ENCODE peak calls at places on chromosomes 12 and 14, in six cellular contexts. W, J, I, M, K and T are unnamed samples.

GRCh38 chr12:46702581-46703344 is 123.0 kb downstream of the SLC38A4 start:
- DNase-seq in K (no peak), I (peak; percentile 29), W (peak; percentile 38), M (no peak), J (no peak), T (no peak)

GRCh38 chr12:78866518-78866917 is 1.9 kb downstream of the SYT1 start:
- DNase-seq in K (no peak), M (no peak), W (no peak), J (no peak), I (no peak), T (no peak)

GRCh38 chr12:127650626-127651025 is 616.3 kb upstream of the TMEM132C start:
- DNase-seq in J (no peak), M (no peak), K (peak; percentile 67), W (peak; percentile 58), I (no peak), T (no peak)

GRCh38 chr12:122641976-122642375 is 61.2 kb downstream of the HCAR2 start:
- DNase-seq in W (peak; percentile 58), J (no peak), M (no peak), I (no peak), K (peak; percentile 69), T (no peak)

GRCh38 chr14:103260629-103261124 is 73.4 kb upstream of the EIF5 start:
- DNase-seq in I (no peak), K (peak; percentile 89), M (peak; percentile 42), W (peak; percentile 63), J (no peak), T (no peak)

GRCh38 chr12:86838264-86838663 is 582.1 kb upstream of the MGAT4C start:
- DNase-seq in M (no peak), J (no peak), I (no peak), K (no peak), W (no peak), T (no peak)

GRCh38 chr14:69711065-69711464 is 55.9 kb upstream of the SRSF5 start:
- DNase-seq in I (no peak), K (no peak), M (no peak), W (peak; percentile 17), J (no peak), T (no peak)

GRCh38 chr14:99203080-99203479 is 68.9 kb downstream of the BCL11B start:
- DNase-seq in K (no peak), J (no peak), M (no peak), I (no peak), W (no peak), T (peak; percentile 41)

GRCh38 chr14:68880581-68881105 is 87.8 kb upstream of the ZFP36L1 start:
- DNase-seq in K (no peak), W (no peak), M (no peak), I (no peak), J (no peak), T (no peak)

GRCh38 chr14:54105406-54105805 is 148.8 kb upstream of the BMP4 start:
- DNase-seq in M (no peak), K (no peak), I (no peak), J (no peak), W (no peak), T (no peak)

GRCh38 chr14:31560759-31561154 is 447 bp upstream of the NUBPL start:
- DNase-seq in I (no peak), J (no peak), M (no peak), W (no peak), K (peak; percentile 50), T (peak; percentile 29)

GRCh38 chr14:72945628-72946027 is 19.4 kb downstream of the DCAF4 start:
- DNase-seq in W (no peak), K (no peak), M (no peak), I (no peak), J (no peak), T (no peak)

GRCh38 chr12:47717046-47717442 is 8.2 kb downstream of the ENDOU start:
- DNase-seq in M (no peak), I (no peak), W (no peak), J (no peak), K (no peak), T (no peak)

GRCh38 chr14:38065101-38065762 is 142.5 kb upstream of the SSTR1 start:
- DNase-seq in W (no peak), I (no peak), J (no peak), M (no peak), K (no peak), T (peak; percentile 37)

GRCh38 chr14:61477845-61478438 is 156.6 kb downstream of the PRKCH start:
- DNase-seq in K (peak; percentile 44), J (no peak), I (no peak), W (peak; percentile 60), M (no peak), T (no peak)

GRCh38 chr14:24182110-24182882 is 6.3 kb downstream of the IPO4 start:
- DNase-seq in W (no peak), J (no peak), K (no peak), I (no peak), M (no peak), T (no peak)

GRCh38 chr14:102654298-102654697 is 61.8 kb downstream of the RCOR1 start:
- DNase-seq in J (no peak), M (no peak), W (no peak), I (no peak), K (no peak), T (no peak)

GRCh38 chr12:2893007-2893406 is 2.3 kb downstream of the TULP3 start:
- DNase-seq in M (no peak), W (peak; percentile 92), I (no peak), J (no peak), K (peak; percentile 84), T (peak; percentile 45)

GRCh38 chr12:109678732-109679131 is 34.9 kb upstream of the FAM222A start:
- DNase-seq in J (no peak), K (no peak), W (no peak), M (no peak), I (no peak), T (peak; percentile 86)

GRCh38 chr12:15918066-15918465 is 6.9 kb downstream of the DERA start:
- DNase-seq in I (no peak), J (no peak), M (no peak), K (no peak), W (no peak), T (no peak)

GRCh38 chr12:102921240-102921639 is 4.2 kb upstream of the PAH start:
- DNase-seq in W (no peak), M (no peak), J (no peak), K (no peak), I (no peak), T (no peak)

GRCh38 chr14:101351769-101352168 is 209.5 kb upstream of the DIO3 start:
- DNase-seq in W (no peak), M (peak; percentile 26), K (no peak), I (no peak), J (no peak), T (no peak)

GRCh38 chr14:105865904-105866840 is 339.8 kb downstream of the TMEM121 start:
- DNase-seq in W (no peak), M (no peak), I (no peak), K (no peak), J (no peak), T (no peak)

GRCh38 chr14:104726600-104727451 is 2.8 kb downstream of the ADSS1 start:
- DNase-seq in K (no peak), M (no peak), I (no peak), J (no peak), W (no peak), T (peak; percentile 36)

GRCh38 chr14:102928412-102929348 is 6.2 kb downstream of the AMN start:
- DNase-seq in J (peak; percentile 88), M (peak; percentile 93), I (peak; percentile 66), W (peak; percentile 5), K (peak; percentile 48), T (peak; percentile 83)

GRCh38 chr12:115798309-115798917 is 479.1 kb downstream of the MED13L start:
- DNase-seq in W (no peak), J (no peak), K (no peak), M (no peak), I (no peak), T (no peak)

GRCh38 chr14:35849122-35849521 is 23.0 kb downstream of the BRMS1L start:
- DNase-seq in W (no peak), I (no peak), K (no peak), J (no peak), M (no peak), T (no peak)

GRCh38 chr12:99627459-99627858 is 20.1 kb upstream of the GARIN6 start:
- DNase-seq in W (no peak), I (no peak), K (no peak), J (no peak), M (no peak), T (no peak)
- H3K4ac ChIP-seq in W (no peak overlapping the region), I (no peak overlapping the region), K (no peak overlapping the region), J (no peak overlapping the region), M (no peak overlapping the region), T (no peak overlapping the region)

GRCh38 chr12:29639893-29640495 is 142.5 kb upstream of the OVCH1 start:
- DNase-seq in I (no peak), K (no peak), M (no peak), J (no peak), W (no peak), T (peak; percentile 18)
- H2AK5ac ChIP-seq in I (peak overlapping the region; percentile 67), K (no peak overlapping the region), M (no peak overlapping the region), J (no peak overlapping the region), W (peak overlapping the region; percentile 60), T (no peak overlapping the region)

GRCh38 chr12:94832105-94832504 is 171.4 kb downstream of the NDUFA12 start:
- DNase-seq in M (no peak), J (no peak), I (no peak), K (no peak), W (no peak), T (no peak)
- H3K9ac ChIP-seq in M (no peak overlapping the region), J (no peak overlapping the region), I (no peak overlapping the region), K (no peak overlapping the region), W (no peak overlapping the region), T (no peak overlapping the region)

GRCh38 chr12:119179335-119180021 is 747 bp downstream of the HSPB8 start:
- DNase-seq in M (peak; percentile 58), W (peak; percentile 70), J (peak; percentile 80), I (no peak), K (peak; percentile 86), T (peak; percentile 96)
- H3K4ac ChIP-seq in M (peak overlapping the region; percentile 13), W (peak overlapping the region; percentile 80), J (no peak overlapping the region), I (no peak overlapping the region), K (peak overlapping the region; percentile 86), T (peak overlapping the region; percentile 45)

GRCh38 chr12:12887471-12887870 is 3.9 kb upstream of the GPRC5A start:
- DNase-seq in I (no peak), W (no peak), J (no peak), M (no peak), K (no peak), T (no peak)
- H2AK5ac ChIP-seq in I (no peak overlapping the region), W (peak overlapping the region; percentile 66), J (no peak overlapping the region), M (no peak overlapping the region), K (no peak overlapping the region), T (no peak overlapping the region)

DNA sequence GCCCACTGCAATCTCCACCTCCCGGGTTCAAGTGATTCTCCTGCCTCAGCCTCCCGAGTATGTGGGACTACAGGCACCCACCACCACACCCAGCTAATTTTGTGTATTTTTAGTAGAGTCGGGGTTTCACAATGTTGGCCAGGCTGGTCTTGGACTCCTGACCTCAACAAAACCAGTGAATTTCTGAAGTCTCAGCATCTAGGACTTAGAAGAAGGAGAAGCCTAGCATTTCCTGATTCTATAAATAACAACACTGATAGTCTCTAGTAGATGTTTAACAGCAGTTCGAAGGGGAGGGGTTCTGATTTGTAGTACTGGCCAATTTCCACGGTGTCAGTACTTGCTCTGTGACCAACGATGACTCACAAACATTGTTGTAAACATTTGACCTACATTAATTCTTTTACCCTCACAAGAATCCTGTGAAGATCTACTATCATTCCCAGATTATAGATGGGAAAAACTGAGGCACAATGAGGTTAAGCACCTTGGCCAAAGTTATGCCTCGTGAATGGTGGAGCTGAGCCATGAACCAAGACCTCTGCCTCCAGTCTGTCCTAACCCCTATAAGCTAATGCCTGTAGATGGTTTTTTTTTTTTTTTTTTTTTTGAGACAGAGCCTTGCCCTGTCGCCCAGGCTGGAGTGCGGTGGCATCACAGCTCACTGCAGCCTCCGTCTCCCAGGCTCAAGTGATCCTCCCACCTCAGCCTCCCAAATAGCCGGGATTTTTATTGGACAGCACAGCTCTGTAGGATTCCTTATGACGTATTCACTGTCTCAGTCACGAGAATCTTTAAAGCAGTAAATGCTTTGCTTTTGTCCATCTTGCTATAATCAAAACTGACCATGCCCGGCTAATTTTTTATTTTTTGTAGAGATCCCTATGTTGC is 5.2 kb downstream of the P2RX4 start:
- DNase-seq in J (no peak), K (peak; percentile 99), I (no peak), W (peak; percentile 97), M (no peak), T (no peak)
- H3K9ac ChIP-seq in J (no peak overlapping the region), K (peak overlapping the region; percentile 66), I (no peak overlapping the region), W (no peak overlapping the region), M (no peak overlapping the region), T (no peak overlapping the region)